ENCODE peak calls at places on chromosomes 11 and 22, in seven cellular contexts. K is spleen, X is body of pancreas, R is tibial nerve, Z is IMR-90, D is stomach, H is esophagus squamous epithelium. P is an unnamed sample. For H3K4me1, the result is how much of the 10 kb centered on the place peaks cover.

GRCh38 chr11:7597620-7598019 is 75.7 kb downstream of the CYB5R2 start:
- DNase-seq in Z (no peak), R (no peak), X (peak), H (no peak), D (peak), K (no peak), P (no peak)

GRCh38 chr22:49719046-49719445 is 108.6 kb downstream of the BRD1 start:
- DNase-seq in K (no peak), Z (no peak), R (peak), H (no peak), D (peak), X (no peak), P (no peak)

GRCh38 chr11:110173775-110174644 is 80.8 kb downstream of the ZC3H12C start:
- DNase-seq in X (peak), R (peak), K (peak), H (no peak), D (peak), Z (peak), P (peak)

GRCh38 chr22:38864361-38865191 is 7.4 kb downstream of the CBX6 start:
- DNase-seq in R (no peak), K (peak), Z (no peak), H (no peak), D (peak), X (peak), P (peak)

GRCh38 chr11:116813170-116813569 is 9.9 kb downstream of the APOA4 start:
- DNase-seq in R (no peak), X (no peak), D (peak), Z (no peak), K (no peak), H (no peak), P (no peak)

GRCh38 chr11:130510407-130511006 is 62.1 kb downstream of the ADAMTS15 start:
- DNase-seq in Z (peak), K (no peak), D (peak), H (no peak), R (no peak), X (peak), P (no peak)

GRCh38 chr11:129815596-129816461 is at the start of gene TMEM45B:
- DNase-seq in D (peak), Z (no peak), H (no peak), K (peak), X (peak), R (no peak), P (no peak)

GRCh38 chr11:65417221-65417701 is 5.3 kb upstream of the NEAT1 start:
- DNase-seq in X (peak), D (peak), K (peak), H (no peak), Z (no peak), R (peak), P (peak)

GRCh38 chr11:68146704-68147474 is 25.7 kb upstream of the CHKA start:
- DNase-seq in Z (peak), H (no peak), K (no peak), R (no peak), D (peak), X (peak), P (peak)

GRCh38 chr11:75938543-75938942 is 123.5 kb downstream of the UVRAG start:
- DNase-seq in R (no peak), K (no peak), X (no peak), H (no peak), Z (peak), D (no peak), P (no peak)

GRCh38 chr11:84922836-84923235 is 704.3 kb downstream of the DLG2 start:
- DNase-seq in R (no peak), Z (no peak), H (no peak), D (no peak), K (no peak), X (peak), P (no peak)

GRCh38 chr11:11842426-11843008 is 745 bp downstream of the USP47 start:
- DNase-seq in K (no peak), H (no peak), Z (peak), D (peak), X (peak), R (no peak), P (peak)

GRCh38 chr22:29704528-29705285 is 15.1 kb upstream of the CABP7 start:
- DNase-seq in K (no peak), X (peak), R (peak), H (no peak), Z (peak), D (peak), P (no peak)

GRCh38 chr11:9825315-9825714 is 161.4 kb downstream of the SWAP70 start:
- DNase-seq in X (no peak), K (no peak), H (no peak), D (no peak), Z (peak), R (no peak), P (no peak)

GRCh38 chr11:112588252-112588668 is 327.6 kb upstream of the PLET1 start:
- DNase-seq in K (no peak), D (peak), H (peak), Z (peak), X (peak), R (peak), P (peak)

GRCh38 chr11:71309181-71309580 is 56.8 kb upstream of the SHANK2 start:
- DNase-seq in Z (no peak), D (peak), R (no peak), H (no peak), X (no peak), K (peak), P (no peak)

GRCh38 chr11:119590651-119591308 is 138.2 kb downstream of the NECTIN1 start:
- DNase-seq in X (no peak), H (no peak), R (no peak), D (peak), K (no peak), Z (no peak), P (no peak)

GRCh38 chr11:13160302-13160701 is 117.3 kb upstream of the BMAL1 start:
- DNase-seq in D (no peak), K (no peak), H (no peak), R (no peak), Z (no peak), X (no peak), P (no peak)

GRCh38 chr11:108781921-108782320 is 117.1 kb downstream of the DDX10 start:
- DNase-seq in H (no peak), K (no peak), D (no peak), X (no peak), R (no peak), Z (no peak), P (no peak)

GRCh38 chr11:96063886-96064285 is 140.0 kb upstream of the MTMR2 start:
- DNase-seq in R (no peak), K (no peak), X (no peak), Z (no peak), D (no peak), H (no peak), P (no peak)

GRCh38 chr11:3823303-3823702 is 14.9 kb downstream of the PGAP2 start:
- DNase-seq in H (no peak), D (no peak), Z (peak), R (no peak), K (no peak), X (no peak), P (no peak)

GRCh38 chr11:57974830-57975229 is 48.9 kb upstream of the OR9Q1 start:
- DNase-seq in D (no peak), K (no peak), X (no peak), Z (no peak), R (no peak), H (no peak), P (no peak)

GRCh38 chr11:27413218-27413617 is 50.2 kb upstream of the CCDC34 start:
- DNase-seq in D (no peak), R (no peak), Z (no peak), H (no peak), X (no peak), K (no peak), P (no peak)

GRCh38 chr11:3126207-3126865 is 38.8 kb downstream of the OSBPL5 start:
- DNase-seq in Z (no peak), K (peak), H (no peak), R (no peak), D (no peak), X (peak), P (peak)

GRCh38 chr11:65498977-65499712 is at the start of gene MALAT1:
- DNase-seq in Z (peak), D (peak), R (peak), X (peak), K (peak), H (peak), P (peak)

GRCh38 chr11:15059132-15059531 is 14.3 kb upstream of the CALCB start:
- DNase-seq in R (no peak), Z (no peak), H (no peak), X (no peak), D (no peak), K (no peak), P (no peak)

GRCh38 chr22:37233751-37234631 is 10.1 kb downstream of the RAC2 start:
- DNase-seq in Z (no peak), R (no peak), D (no peak), X (no peak), H (no peak), K (peak), P (no peak)

GRCh38 chr11:72969894-72970335 is 155.7 kb downstream of the ATG16L2 start:
- DNase-seq in H (no peak), Z (peak), X (no peak), R (no peak), D (no peak), K (no peak), P (no peak)

GRCh38 chr11:15412054-15412453 is 297.3 kb downstream of the INSC start:
- DNase-seq in Z (no peak), K (no peak), R (no peak), X (no peak), H (no peak), D (no peak), P (no peak)

GRCh38 chr11:63687845-63688244 is 6.5 kb downstream of the RTN3 start:
- DNase-seq in H (no peak), K (no peak), D (no peak), X (no peak), R (no peak), Z (no peak), P (no peak)

GRCh38 chr22:36743591-36744412 is 32.1 kb downstream of the IFT27 start:
- DNase-seq in R (no peak), X (no peak), H (no peak), D (no peak), K (no peak), Z (no peak), P (no peak)

GRCh38 chr11:77959434-77959833 is 35.0 kb downstream of the INTS4 start:
- DNase-seq in X (no peak), Z (peak), H (no peak), R (no peak), K (no peak), D (no peak), P (no peak)

GRCh38 chr11:122309262-122309925 is 193.4 kb upstream of the BLID start:
- DNase-seq in X (no peak), R (no peak), H (no peak), Z (no peak), K (no peak), D (no peak), P (no peak)

GRCh38 chr11:71507102-71507501 is 20.0 kb upstream of the KRTAP5-7 start:
- DNase-seq in H (no peak), R (no peak), X (no peak), K (no peak), D (no peak), Z (no peak), P (no peak)

GRCh38 chr11:27482793-27483192 is 10.2 kb upstream of the LGR4 start:
- DNase-seq in Z (no peak), H (no peak), K (no peak), R (no peak), X (no peak), D (no peak), P (no peak)

GRCh38 chr22:22692707-22693530 is 48.5 kb downstream of the GGTLC2 start:
- DNase-seq in Z (peak), H (no peak), X (peak), R (no peak), D (peak), K (peak), P (no peak)

GRCh38 chr11:69863544-69864200 is 44.5 kb upstream of the FGF3 start:
- DNase-seq in D (no peak), X (no peak), H (no peak), R (no peak), Z (no peak), K (no peak), P (no peak)

DNA sequence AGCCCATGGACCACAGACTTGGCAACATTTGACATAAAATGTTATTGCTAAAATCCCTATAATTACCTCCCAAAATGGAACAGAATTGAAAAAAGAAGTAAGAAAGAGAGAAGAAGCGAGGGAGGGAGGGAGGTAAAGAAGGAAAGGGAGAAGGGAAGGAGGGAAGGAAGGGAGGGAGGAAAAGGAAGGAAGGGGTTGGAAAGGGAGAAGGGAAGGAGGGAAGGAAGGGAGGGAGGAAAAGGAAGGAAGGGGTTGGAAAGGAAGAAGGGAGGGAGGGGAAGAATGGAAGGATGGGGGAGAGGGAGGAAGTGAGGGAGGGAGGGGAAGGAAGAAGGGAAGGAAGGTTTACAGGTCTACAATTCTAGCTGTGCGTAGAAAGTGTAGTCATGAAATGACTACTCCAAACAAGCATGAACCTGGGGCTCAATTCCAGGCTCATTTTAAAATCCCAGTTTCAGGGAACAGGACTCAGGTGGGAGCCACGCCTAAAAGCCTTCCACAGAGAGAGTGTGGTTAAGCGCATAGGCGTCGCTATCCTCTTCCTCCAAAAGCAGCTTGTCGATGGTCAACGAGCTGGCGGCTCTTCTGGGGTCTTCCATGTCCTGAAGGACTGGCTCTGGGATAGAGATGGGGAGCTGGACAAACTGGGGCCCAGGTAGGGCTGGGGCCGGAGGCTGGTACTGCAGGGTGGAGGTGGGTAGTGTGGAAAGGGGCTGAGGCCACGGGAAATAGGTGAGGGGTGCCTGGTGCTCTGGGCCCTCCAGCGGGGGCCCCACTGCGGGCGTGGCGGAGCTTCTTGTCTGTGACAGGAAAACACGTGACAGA is 25.1 kb downstream of the POU2AF1 start:
- DNase-seq in X (no peak), Z (no peak), H (no peak), R (no peak), K (no peak), D (no peak), P (no peak)
- TF ChIP-seq POLR2A in X (no peak), Z (no peak), H (no peak), R (no peak), K (no peak), D (no peak), P (no peak)

GRCh38 chr11:16607675-16608644 is 130.5 kb upstream of the C11orf58 start:
- DNase-seq in R (peak), H (no peak), D (peak), X (peak), K (peak), Z (peak), P (peak)
- H3K4me3 ChIP-seq in R (peak), H (peak), D (peak), X (peak), K (peak), Z (peak), P (peak)

GRCh38 chr11:1305558-1306056 is 3.8 kb downstream of the TOLLIP start:
- DNase-seq in X (peak), R (no peak), Z (no peak), D (peak), K (peak), H (no peak), P (no peak)

GRCh38 chr11:1308745-1309497 is 511 bp downstream of the TOLLIP start:
- DNase-seq in D (no peak), R (no peak), X (no peak), Z (no peak), H (no peak), K (no peak), P (no peak)

GRCh38 chr11:1306186-1307162 is 3.0 kb downstream of the TOLLIP start:
- DNase-seq in R (no peak), X (no peak), Z (no peak), K (peak), H (no peak), D (peak), P (no peak)

GRCh38 chr11:1307998-1308744 is 1.3 kb downstream of the TOLLIP start:
- DNase-seq in K (peak), H (no peak), D (peak), R (no peak), X (peak), Z (peak), P (no peak)

DNA sequence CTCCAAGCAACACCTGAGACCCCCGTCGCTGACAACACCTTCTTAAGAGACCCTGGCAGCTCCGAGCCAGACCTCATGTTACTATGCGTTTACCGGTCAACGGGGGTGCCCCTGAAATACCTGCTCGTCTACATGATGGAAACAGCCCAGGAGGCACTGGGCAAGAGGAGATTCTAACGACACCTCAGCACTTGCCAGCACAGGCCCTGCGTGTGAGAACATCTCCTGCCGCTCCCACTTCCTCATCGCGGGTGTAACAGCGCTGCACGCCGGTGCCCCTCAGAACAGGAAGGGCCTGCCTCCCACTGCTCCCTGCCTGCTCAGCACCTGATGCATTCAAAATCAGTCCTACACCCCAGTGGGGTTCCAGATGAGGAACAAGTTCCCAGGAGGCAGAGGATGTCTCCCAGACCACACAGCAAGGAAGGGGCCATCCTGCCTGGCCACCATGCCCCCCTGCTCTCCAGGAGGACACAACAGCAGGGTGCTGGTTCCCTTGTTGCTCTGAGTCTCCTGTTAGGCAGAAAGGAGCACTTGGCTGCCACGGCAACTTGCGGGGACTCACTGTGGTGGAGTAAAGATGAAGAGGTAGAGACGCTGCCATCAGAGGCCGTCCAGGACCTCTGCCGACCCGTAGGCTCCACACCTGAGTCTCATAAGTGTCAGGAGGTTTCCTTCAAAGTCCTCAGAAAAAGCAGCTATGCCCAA is 2.1 kb downstream of the TOLLIP start:
- DNase-seq in H (no peak), X (peak), Z (no peak), R (no peak), D (no peak), K (peak), P (no peak)
- H3K4me1 ChIP-seq in H (half or more), X (half or more), Z (under half), R (under half), D (half or more), K (half or more), P (under half)

GRCh38 chr11:35145249-35145648 is 6.3 kb downstream of the CD44 start:
- DNase-seq in D (peak), K (no peak), R (no peak), H (no peak), Z (peak), X (peak), P (no peak)
- TF ChIP-seq POLR2A in D (no peak), K (no peak), R (no peak), H (no peak), Z (no peak), X (no peak), P (no peak)

GRCh38 chr22:45744442-45744841 is 72.8 kb downstream of the ATXN10 start:
- DNase-seq in R (no peak), X (no peak), K (no peak), H (no peak), Z (no peak), D (no peak), P (no peak)
- H3K4me3 ChIP-seq in R (no peak), X (no peak), K (no peak), H (no peak), Z (no peak), D (no peak), P (no peak)

GRCh38 chr11:47998345-47998732 is 18.0 kb downstream of the PTPRJ start:
- DNase-seq in R (no peak), K (no peak), Z (no peak), D (no peak), H (no peak), X (no peak), P (no peak)
- H3K4me1 ChIP-seq in R (under half), K (half or more), Z (under half), D (half or more), H (under half), X (under half), P (under half)

GRCh38 chr22:21567456-21568206 is at the start of gene UBE2L3:
- DNase-seq in Z (peak), D (peak), K (peak), H (no peak), R (peak), X (peak), P (peak)
- TF ChIP-seq POLR2A in Z (peak), D (no peak), K (no peak), H (peak), R (no peak), X (peak), P (no peak)

GRCh38 chr22:19765477-19766234 is 5.1 kb downstream of the TBX1 start:
- DNase-seq in H (no peak), K (no peak), Z (no peak), D (no peak), R (no peak), X (no peak), P (no peak)
- H3K4me3 ChIP-seq in H (peak), K (no peak), Z (no peak), D (peak), R (no peak), X (no peak), P (peak)